ENCODE peak calls at places on chromosomes 5 and 9, in five cellular contexts. Q is activated gamma-delta T cell; N is RKO; K is stimulated activated CD8-positive, alpha-beta memory T cell treated with anti-CD3 and anti-CD28 coated beads, Interleukin-15, amount 100 ng/mL, for 1 hour; D is NCI-H2081 treated with DMSO at 0.1 percent for 48 hours. J is an unnamed sample.

GRCh38 chr5:143084452-143084851 is 314.3 kb downstream of the ARHGAP26 start:
- DNase-seq in K (no peak), N (no peak), Q (no peak), D (no peak), J (no peak)

GRCh38 chr5:119578937-119579336 is 50.4 kb upstream of the FAM170A start:
- DNase-seq in D (no peak), Q (no peak), K (no peak), N (peak), J (no peak)

GRCh38 chr9:130042406-130042930 is 521 bp downstream of the FNBP1 start:
- DNase-seq in N (no peak), K (no peak), D (no peak), Q (no peak), J (peak)

GRCh38 chr9:113966394-113966793 is 90.3 kb downstream of the ZNF618 start:
- DNase-seq in N (no peak), K (no peak), Q (no peak), D (no peak), J (no peak)

GRCh38 chr9:133612816-133613215 is 3.6 kb upstream of the FAM163B start:
- DNase-seq in K (no peak), D (no peak), Q (no peak), N (no peak), J (peak)

GRCh38 chr5:10946050-10946449 is 185.0 kb upstream of the DAP start:
- DNase-seq in D (no peak), N (no peak), Q (no peak), K (no peak), J (no peak)

GRCh38 chr9:125513634-125514413 is 193.2 kb downstream of the MAPKAP1 start:
- DNase-seq in Q (no peak), K (no peak), N (peak), D (no peak), J (no peak)

GRCh38 chr9:70263421-70263820 is 4.6 kb downstream of the SMC5 start:
- DNase-seq in N (peak), K (no peak), D (no peak), Q (no peak), J (no peak)

GRCh38 chr9:93821307-93821703 is 133.8 kb downstream of the BARX1 start:
- DNase-seq in Q (no peak), N (no peak), D (no peak), K (no peak), J (no peak)

GRCh38 chr5:177189416-177189815 is 55.8 kb downstream of the NSD1 start:
- DNase-seq in N (no peak), Q (no peak), D (no peak), K (no peak), J (no peak)